ENCODE peak calls at places on chromosomes 12 and 14, in four cellular contexts. One of them, this sample, is unnamed.

GRCh38 chr12:80802652-80803051 is 85.9 kb downstream of the MYF5 start:
- DNase-seq in IMR-90: no peak
- DNase-seq in GM12878: no peak
- DNase-seq in K562: no peak
- DNase-seq in this sample: no peak

GRCh38 chr12:66744956-66745383 is 66.1 kb upstream of the GRIP1 start:
- DNase-seq in IMR-90: no peak
- DNase-seq in GM12878: no peak
- DNase-seq in K562: no peak
- DNase-seq in this sample: no peak

GRCh38 chr14:79342942-79343341 is 868.4 kb downstream of the DIO2 start:
- DNase-seq in IMR-90: no peak
- DNase-seq in GM12878: no peak
- DNase-seq in K562: no peak
- DNase-seq in this sample: no peak

GRCh38 chr12:108600702-108601007 is 2.8 kb upstream of the TMEM119 start:
- DNase-seq in IMR-90: no peak
- DNase-seq in GM12878: no peak
- DNase-seq in K562: no peak
- DNase-seq in this sample: no peak

GRCh38 chr14:104140463-104141331 is 2.3 kb downstream of the KIF26A start:
- DNase-seq in IMR-90: no peak
- DNase-seq in GM12878: no peak
- DNase-seq in K562: no peak
- DNase-seq in this sample: no peak

GRCh38 chr12:103840399-103840880 is 594 bp downstream of the NT5DC3 start:
- DNase-seq in IMR-90: peak
- DNase-seq in GM12878: no peak
- DNase-seq in K562: peak
- DNase-seq in this sample: peak

GRCh38 chr14:20622816-20623291 is 18.6 kb downstream of the OR6S1 start:
- DNase-seq in IMR-90: no peak
- DNase-seq in GM12878: no peak
- DNase-seq in K562: no peak
- DNase-seq in this sample: no peak

GRCh38 chr12:63045020-63045860 is 105.8 kb downstream of the AVPR1A start:
- DNase-seq in IMR-90: peak
- DNase-seq in GM12878: no peak
- DNase-seq in K562: no peak
- DNase-seq in this sample: peak

DNA sequence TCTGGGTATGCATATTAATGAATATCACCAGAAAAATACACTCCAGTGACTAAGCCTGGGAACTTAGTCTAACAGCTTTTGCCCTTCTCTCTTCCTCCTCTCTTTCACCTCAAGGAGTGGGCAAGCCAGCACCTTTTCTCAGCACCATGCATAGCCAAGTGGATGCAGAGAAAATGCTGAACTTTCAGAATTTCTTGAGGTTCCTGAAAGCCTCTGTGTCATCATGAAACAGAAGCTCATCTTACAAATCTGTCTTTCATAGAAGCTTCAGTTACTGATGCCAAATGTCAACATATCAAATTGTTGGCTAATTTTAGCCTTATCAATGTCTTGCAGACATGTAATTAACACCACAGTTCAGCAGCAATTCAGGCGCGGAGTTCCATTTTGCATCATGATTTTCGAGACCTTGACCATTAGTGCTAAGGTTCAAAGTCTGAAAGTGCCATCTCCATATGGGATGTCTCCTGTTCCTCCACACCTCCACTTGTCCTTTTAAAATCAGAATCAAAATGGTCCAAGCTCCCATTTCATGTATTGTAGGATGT is 51.1 kb upstream of the RPH3A start:
- DNase-seq in IMR-90: no peak
- DNase-seq in GM12878: no peak
- DNase-seq in K562: no peak
- DNase-seq in this sample: no peak
- TF ChIP-seq FOS in IMR-90: no peak
- TF ChIP-seq FOS in GM12878: no peak
- TF ChIP-seq FOS in K562: no peak
- TF ChIP-seq FOS in this sample: no peak

GRCh38 chr12:89073027-89073398 is 279.3 kb downstream of the DUSP6 start:
- DNase-seq in IMR-90: peak
- DNase-seq in GM12878: no peak
- DNase-seq in K562: no peak
- DNase-seq in this sample: peak
- TF ChIP-seq FOS in IMR-90: peak
- TF ChIP-seq FOS in GM12878: no peak
- TF ChIP-seq FOS in K562: no peak
- TF ChIP-seq FOS in this sample: no peak

DNA sequence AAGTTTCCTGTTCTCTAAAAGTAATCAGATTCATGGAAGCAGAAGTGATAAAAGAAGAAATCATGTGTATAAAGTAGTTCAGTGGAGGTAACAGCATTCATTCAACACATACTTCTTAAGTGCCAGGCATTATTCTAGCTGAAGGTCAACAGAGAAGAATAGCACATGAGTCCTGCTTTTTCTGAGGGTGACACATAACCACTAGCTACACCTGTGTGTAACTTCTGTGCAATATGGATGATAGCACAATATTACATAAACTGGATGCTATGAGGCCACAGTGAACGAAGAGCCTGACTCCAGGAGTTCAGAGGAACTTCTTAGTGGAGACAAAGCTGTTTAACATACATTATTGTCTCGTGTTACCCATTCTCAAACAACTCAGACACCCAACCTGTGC is 114.3 kb upstream of the PCED1B start:
- DNase-seq in IMR-90: no peak
- DNase-seq in GM12878: no peak
- DNase-seq in K562: no peak
- DNase-seq in this sample: no peak
- TF ChIP-seq FOS in IMR-90: no peak
- TF ChIP-seq FOS in GM12878: no peak
- TF ChIP-seq FOS in K562: no peak
- TF ChIP-seq FOS in this sample: no peak

GRCh38 chr12:110901401-110901800 is 19.0 kb downstream of the MYL2 start:
- DNase-seq in IMR-90: no peak
- DNase-seq in GM12878: no peak
- DNase-seq in K562: no peak
- DNase-seq in this sample: no peak

GRCh38 chr12:110893956-110894355 is 26.4 kb downstream of the MYL2 start:
- DNase-seq in IMR-90: no peak
- DNase-seq in GM12878: no peak
- DNase-seq in K562: no peak
- DNase-seq in this sample: no peak

DNA sequence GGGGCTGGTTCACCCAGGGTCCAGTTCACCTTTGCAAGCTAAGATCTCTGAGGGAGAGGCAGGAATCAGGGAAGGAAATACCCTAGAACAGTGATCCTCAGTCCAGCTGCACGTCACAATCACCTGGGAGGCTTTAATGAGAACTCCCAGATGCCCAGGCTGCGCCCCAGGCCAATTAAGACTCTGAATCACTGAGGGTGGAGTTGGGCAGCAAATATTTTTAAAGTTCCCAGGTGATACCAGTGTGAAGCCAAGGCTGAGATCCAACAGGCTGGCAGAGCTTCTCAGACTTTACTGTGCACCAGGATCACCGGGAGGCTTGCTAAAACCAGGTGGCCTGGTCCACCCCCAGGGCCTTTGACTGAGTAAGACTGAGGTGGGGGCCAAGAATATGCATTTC is 23.8 kb downstream of the MYL2 start:
- DNase-seq in IMR-90: no peak
- DNase-seq in GM12878: no peak
- DNase-seq in K562: no peak
- DNase-seq in this sample: no peak
- TF ChIP-seq FOS in IMR-90: no peak
- TF ChIP-seq FOS in GM12878: no peak
- TF ChIP-seq FOS in K562: no peak
- TF ChIP-seq FOS in this sample: no peak

GRCh38 chr14:96042218-96042930 is 3.2 kb downstream of the C14orf132 start:
- DNase-seq in IMR-90: peak
- DNase-seq in GM12878: no peak
- DNase-seq in K562: no peak
- DNase-seq in this sample: no peak
- TF ChIP-seq FOS in IMR-90: no peak
- TF ChIP-seq FOS in GM12878: no peak
- TF ChIP-seq FOS in K562: no peak
- TF ChIP-seq FOS in this sample: no peak

GRCh38 chr12:119780786-119781434 is 96.2 kb downstream of the CIT start:
- DNase-seq in IMR-90: peak
- DNase-seq in GM12878: no peak
- DNase-seq in K562: peak
- DNase-seq in this sample: peak
- TF ChIP-seq FOS in IMR-90: no peak
- TF ChIP-seq FOS in GM12878: no peak
- TF ChIP-seq FOS in K562: no peak
- TF ChIP-seq FOS in this sample: no peak

DNA sequence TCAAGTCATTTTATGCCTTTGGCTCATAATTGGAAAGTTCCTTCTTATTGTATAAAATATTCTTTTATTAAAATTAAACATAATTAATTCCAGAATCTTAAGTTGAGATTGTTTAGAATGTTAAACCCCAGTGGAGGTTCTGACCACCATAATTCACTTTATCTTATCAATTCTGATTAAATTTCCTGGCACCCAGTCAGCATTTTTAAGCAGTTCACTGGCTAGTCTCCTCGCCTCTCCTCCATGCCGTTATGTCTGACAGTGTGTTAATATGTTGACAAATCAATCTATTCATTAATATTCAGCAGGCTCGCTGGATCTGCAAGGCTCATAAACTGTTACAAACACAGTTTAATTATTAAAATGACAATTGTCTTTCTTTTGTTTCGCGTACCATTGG is 339.9 kb downstream of the PRKD1 start:
- DNase-seq in IMR-90: no peak
- DNase-seq in GM12878: no peak
- DNase-seq in K562: no peak
- DNase-seq in this sample: no peak
- TF ChIP-seq FOS in IMR-90: no peak
- TF ChIP-seq FOS in GM12878: no peak
- TF ChIP-seq FOS in K562: no peak
- TF ChIP-seq FOS in this sample: no peak

This sample was measured in endothelial cell of umbilical vein.